ENCODE peak calls at places on chromosomes 13 and 19, in four cellular contexts. V is A549, R is left ventricle myocardium inferior, D is keratinocyte. W is an unnamed sample. For H3K4me1, the result is how much of the 10 kb centered on the place peaks cover.

GRCh38 chr19:3518231-3518630 is 12.1 kb downstream of the FZR1 start:
- DNase-seq in V (no peak), R (no peak), D (no peak), W (no peak)

GRCh38 chr13:63605403-63605802 is 2189.8 kb upstream of the PCDH20 start:
- DNase-seq in V (no peak), R (no peak), D (no peak), W (no peak)

GRCh38 chr19:47776568-47776967 is 1.9 kb upstream of the SELENOW start:
- DNase-seq in V (no peak), R (no peak), D (peak), W (peak)

GRCh38 chr13:114032121-114032799 is 58.4 kb upstream of the C13orf46 start:
- DNase-seq in V (no peak), R (no peak), D (no peak), W (peak)

GRCh38 chr13:73059460-73060250 is 850 bp downstream of the KLF5 start:
- DNase-seq in V (no peak), R (peak), D (no peak), W (peak)

GRCh38 chr19:56712609-56713008 is 41.1 kb upstream of the ZNF835 start:
- DNase-seq in V (no peak), R (no peak), D (no peak), W (peak)

GRCh38 chr13:41700790-41701310 is 243.5 kb downstream of the RGCC start:
- DNase-seq in V (no peak), R (no peak), D (no peak), W (peak)

GRCh38 chr19:54523403-54523802 is 20.8 kb downstream of the LAIR2 start:
- DNase-seq in V (no peak), R (no peak), D (no peak), W (no peak)

GRCh38 chr13:75836441-75836840 is 200.3 kb downstream of the LMO7 start:
- DNase-seq in V (no peak), R (no peak), D (no peak), W (peak)

GRCh38 chr13:113474179-113474578 is 16.3 kb downstream of the DCUN1D2 start:
- DNase-seq in V (no peak), R (no peak), D (no peak), W (no peak)

GRCh38 chr19:6109947-6110346 is 353 bp downstream of the RFX2 start:
- DNase-seq in V (no peak), R (peak), D (no peak), W (no peak)

GRCh38 chr19:6108721-6109633 is 1.3 kb downstream of the RFX2 start:
- DNase-seq in V (no peak), R (peak), D (no peak), W (peak)

GRCh38 chr19:6105444-6105843 is 4.9 kb downstream of the RFX2 start:
- DNase-seq in V (no peak), R (no peak), D (no peak), W (no peak)

GRCh38 chr19:6113616-6114188 is 3.4 kb upstream of the RFX2 start:
- DNase-seq in V (no peak), R (no peak), D (no peak), W (no peak)

GRCh38 chr19:6110360-6110977 is at the start of gene RFX2:
- DNase-seq in V (peak), R (peak), D (peak), W (peak)
- TF ChIP-seq CTCF in V (no peak), R (no peak), D (no peak), W (no peak)

DNA sequence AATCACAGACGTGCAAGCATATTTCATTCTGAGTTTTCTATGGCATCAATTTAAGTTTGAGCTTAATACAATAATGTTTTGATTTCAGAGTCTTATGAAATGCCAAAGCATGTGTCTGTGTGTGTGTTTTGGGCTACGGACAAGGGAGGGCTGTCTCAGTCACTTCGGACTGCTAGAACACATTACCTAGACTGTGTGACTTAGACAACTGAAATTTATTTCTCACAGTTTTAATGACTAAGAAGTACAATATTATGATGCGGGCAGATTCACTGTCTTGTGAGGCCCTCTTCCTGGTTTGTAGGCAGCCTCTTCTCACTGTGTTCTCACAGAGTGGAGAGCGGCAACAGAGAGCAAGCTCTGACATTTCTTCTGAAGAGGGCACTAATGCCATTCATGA is 1202.0 kb downstream of the EFNB2 start:
- DNase-seq in V (no peak), R (no peak), D (no peak), W (no peak)
- H3K4me1 ChIP-seq in V (under half), R (under half), D (under half), W (under half)

GRCh38 chr13:49869514-49869913 is 66.6 kb downstream of the SPRYD7 start:
- DNase-seq in V (no peak), R (no peak), D (no peak), W (no peak)
- TF ChIP-seq CTCF in V (peak), R (peak), D (peak), W (no peak)

GRCh38 chr13:91134773-91135124 is 212.7 kb upstream of the MIR17HG start:
- DNase-seq in V (no peak), R (no peak), D (no peak), W (no peak)

GRCh38 chr13:91135376-91135775 is 212.1 kb upstream of the MIR17HG start:
- DNase-seq in V (no peak), R (no peak), D (no peak), W (no peak)

GRCh38 chr13:91135949-91136348 is 211.5 kb upstream of the MIR17HG start:
- DNase-seq in V (no peak), R (no peak), D (no peak), W (no peak)

GRCh38 chr13:91139232-91139631 is 208.3 kb upstream of the MIR17HG start:
- DNase-seq in V (no peak), R (no peak), D (no peak), W (no peak)

DNA sequence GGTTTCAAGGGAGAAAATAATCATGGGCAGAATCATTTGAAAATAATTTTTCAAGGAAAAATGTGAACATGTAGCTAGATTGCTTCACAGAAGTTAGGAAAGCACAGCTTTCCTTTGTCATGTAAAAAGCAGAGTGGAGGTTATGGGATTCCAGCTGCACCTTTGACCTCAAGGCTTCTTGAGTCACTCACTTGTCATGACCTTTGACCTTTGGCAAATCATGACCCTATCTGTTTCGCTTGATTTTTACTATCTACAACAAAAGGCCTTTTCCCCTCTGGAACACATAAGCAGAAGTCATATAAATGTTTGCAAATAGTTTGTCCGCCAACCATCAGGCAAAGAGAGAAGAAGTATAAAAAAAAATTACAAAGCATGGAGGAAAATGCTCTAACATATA is 210.7 kb upstream of the MIR17HG start:
- DNase-seq in V (no peak), R (no peak), D (no peak), W (no peak)
- H3K4me1 ChIP-seq in V (under half), R (under half), D (under half), W (under half)

DNA sequence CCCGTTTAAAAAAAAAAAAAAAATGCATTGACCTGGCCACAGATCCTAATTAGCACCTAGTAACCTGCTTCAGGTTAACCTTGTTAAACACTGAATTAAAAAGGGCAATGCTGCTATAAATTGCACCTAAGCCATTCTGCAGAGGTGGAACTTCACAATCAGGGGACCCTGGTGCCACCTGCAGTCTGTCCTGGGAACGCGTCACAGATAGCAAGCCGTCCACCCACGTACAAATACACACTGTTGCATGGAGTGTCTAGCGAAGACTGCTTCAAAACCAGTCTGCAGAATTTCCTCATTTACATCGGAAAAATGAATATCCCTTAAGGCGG is 169.3 kb downstream of the COL4A1 start:
- DNase-seq in V (peak), R (peak), D (no peak), W (peak)
- TF ChIP-seq CTCF in V (peak), R (peak), D (no peak), W (peak)

GRCh38 chr19:5113633-5114586 is 145.0 kb downstream of the KDM4B start:
- DNase-seq in V (no peak), R (peak), D (no peak), W (no peak)

GRCh38 chr19:5115771-5116202 is 146.9 kb downstream of the KDM4B start:
- DNase-seq in V (no peak), R (no peak), D (no peak), W (peak)

GRCh38 chr19:5115351-5115750 is 146.4 kb downstream of the KDM4B start:
- DNase-seq in V (no peak), R (no peak), D (no peak), W (no peak)

GRCh38 chr19:5116292-5116691 is 147.4 kb downstream of the KDM4B start:
- DNase-seq in V (no peak), R (no peak), D (no peak), W (no peak)

GRCh38 chr19:5114713-5115112 is 145.8 kb downstream of the KDM4B start:
- DNase-seq in V (no peak), R (peak), D (no peak), W (peak)
- H3K4me1 ChIP-seq in V (under half), R (under half), D (under half), W (under half)

GRCh38 chr13:108974686-108975085 is 345.3 kb downstream of the MYO16 start:
- DNase-seq in V (no peak), R (no peak), D (no peak), W (no peak)
- TF ChIP-seq CTCF in V (no peak), R (no peak), D (no peak), W (no peak)

DNA sequence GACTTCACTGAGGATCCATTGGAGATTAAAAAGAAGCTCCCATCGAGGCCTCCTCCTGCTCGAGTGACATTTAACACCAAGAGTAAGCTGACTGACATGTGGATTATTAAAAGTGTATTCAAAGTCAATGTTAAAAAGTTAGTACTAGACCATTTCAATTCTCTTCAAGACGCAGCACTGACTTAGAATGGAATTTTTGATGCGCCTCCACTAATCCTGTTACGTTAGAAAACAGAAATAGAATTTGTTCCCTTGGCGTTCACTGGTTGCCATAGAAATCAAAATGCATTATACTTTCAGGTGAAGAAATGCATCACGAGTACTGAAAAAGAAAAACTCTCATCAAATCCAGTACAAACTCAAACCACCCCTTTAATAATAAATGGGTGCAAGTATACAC is 42.2 kb downstream of the BRD4 start:
- DNase-seq in V (no peak), R (no peak), D (no peak), W (no peak)
- H3K4me1 ChIP-seq in V (half or more), R (half or more), D (under half), W (half or more)